ENCODE peak calls at places on chromosomes 1 and 21, in six cellular contexts. R is psoas muscle, E is neural progenitor cell, B is mammary epithelial cell, Q is OCI-LY7, W is spleen. N is an unnamed sample.

GRCh38 chr1:6070450-6070974 is 24.8 kb downstream of the KCNAB2 start:
- DNase-seq in R (no peak), E (no peak), B (no peak), Q (no peak), W (no peak), N (no peak)

GRCh38 chr1:36096500-36097412 is 8.1 kb downstream of the ADPRS start:
- DNase-seq in R (no peak), E (peak), B (no peak), Q (peak), W (no peak), N (no peak)

GRCh38 chr1:26328597-26328996 is 10.8 kb downstream of the CD52 start:
- DNase-seq in R (no peak), E (no peak), B (no peak), Q (no peak), W (no peak), N (no peak)

GRCh38 chr1:110765640-110766335 is 91.0 kb upstream of the KCNA3 start:
- DNase-seq in R (no peak), E (peak), B (peak), Q (peak), W (no peak), N (peak)

GRCh38 chr1:198157847-198158765 is 1.3 kb downstream of the NEK7 start:
- DNase-seq in R (no peak), E (peak), B (peak), Q (peak), W (no peak), N (peak)

GRCh38 chr21:14875704-14876364 is 189.0 kb downstream of the NRIP1 start:
- DNase-seq in R (no peak), E (no peak), B (no peak), Q (no peak), W (no peak), N (no peak)

GRCh38 chr1:109298666-109299086 is 8.1 kb downstream of the MYBPHL start:
- DNase-seq in R (peak), E (no peak), B (peak), Q (no peak), W (no peak), N (no peak)

GRCh38 chr1:27318596-27318995 is 3.4 kb upstream of the TMEM222 start:
- DNase-seq in R (no peak), E (no peak), B (no peak), Q (no peak), W (peak), N (no peak)

GRCh38 chr1:83796409-83796808 is 202.5 kb downstream of the TTLL7 start:
- DNase-seq in R (no peak), E (no peak), B (no peak), Q (no peak), W (no peak), N (no peak)

GRCh38 chr1:193971595-193971994 is 785.2 kb upstream of the B3GALT2 start:
- DNase-seq in R (no peak), E (no peak), B (peak), Q (no peak), W (no peak), N (peak)

GRCh38 chr1:58576727-58577675 is at the start of gene TACSTD2:
- DNase-seq in R (peak), E (peak), B (peak), Q (no peak), W (peak), N (peak)

GRCh38 chr1:22915816-22916468 is 56.7 kb downstream of the LACTBL1 start:
- DNase-seq in R (no peak), E (peak), B (no peak), Q (no peak), W (peak), N (no peak)

GRCh38 chr1:82318921-82319320 is 518.2 kb downstream of the ADGRL2 start:
- DNase-seq in R (no peak), E (no peak), B (no peak), Q (no peak), W (no peak), N (peak)

GRCh38 chr1:158951956-158952355 is 20.6 kb downstream of the PYHIN1 start:
- DNase-seq in R (no peak), E (peak), B (no peak), Q (peak), W (no peak), N (no peak)

GRCh38 chr1:192986110-192986747 is 72.9 kb downstream of the UCHL5 start:
- DNase-seq in R (no peak), E (no peak), B (peak), Q (no peak), W (no peak), N (no peak)

GRCh38 chr1:192831706-192832355 is 23.0 kb downstream of the RGS2 start:
- DNase-seq in R (no peak), E (no peak), B (peak), Q (no peak), W (no peak), N (peak)

GRCh38 chr1:30196872-30197615 is 526.3 kb downstream of the MATN1 start:
- DNase-seq in R (no peak), E (no peak), B (no peak), Q (no peak), W (no peak), N (no peak)

GRCh38 chr1:247338723-247339270 is 7.1 kb upstream of the ZNF496 start:
- DNase-seq in R (no peak), E (no peak), B (no peak), Q (no peak), W (no peak), N (no peak)

GRCh38 chr1:94698759-94699502 is 121.2 kb upstream of the SLC44A3 start:
- DNase-seq in R (no peak), E (no peak), B (no peak), Q (no peak), W (no peak), N (no peak)

GRCh38 chr1:197521118-197521739 is 253.2 kb downstream of the CRB1 start:
- DNase-seq in R (no peak), E (peak), B (peak), Q (peak), W (no peak), N (peak)

GRCh38 chr1:112297536-112297935 is 98.5 kb upstream of the CTTNBP2NL start:
- DNase-seq in R (no peak), E (no peak), B (peak), Q (no peak), W (no peak), N (no peak)

GRCh38 chr21:45124596-45124995 is 50.2 kb downstream of the ADARB1 start:
- DNase-seq in R (no peak), E (no peak), B (no peak), Q (no peak), W (no peak), N (no peak)

GRCh38 chr21:45125347-45125746 is 51.0 kb downstream of the ADARB1 start:
- DNase-seq in R (no peak), E (no peak), B (no peak), Q (peak), W (peak), N (no peak)

GRCh38 chr21:45126983-45127382 is 52.6 kb downstream of the ADARB1 start:
- DNase-seq in R (no peak), E (no peak), B (no peak), Q (no peak), W (no peak), N (no peak)

GRCh38 chr21:45127937-45128336 is 53.6 kb downstream of the ADARB1 start:
- DNase-seq in R (no peak), E (no peak), B (no peak), Q (no peak), W (no peak), N (no peak)

GRCh38 chr21:45126085-45126687 is 51.8 kb downstream of the ADARB1 start:
- DNase-seq in R (no peak), E (no peak), B (no peak), Q (no peak), W (no peak), N (no peak)
- H3K27ac ChIP-seq in R (peak), E (no peak), B (no peak), Q (no peak), W (no peak), N (no peak)

DNA sequence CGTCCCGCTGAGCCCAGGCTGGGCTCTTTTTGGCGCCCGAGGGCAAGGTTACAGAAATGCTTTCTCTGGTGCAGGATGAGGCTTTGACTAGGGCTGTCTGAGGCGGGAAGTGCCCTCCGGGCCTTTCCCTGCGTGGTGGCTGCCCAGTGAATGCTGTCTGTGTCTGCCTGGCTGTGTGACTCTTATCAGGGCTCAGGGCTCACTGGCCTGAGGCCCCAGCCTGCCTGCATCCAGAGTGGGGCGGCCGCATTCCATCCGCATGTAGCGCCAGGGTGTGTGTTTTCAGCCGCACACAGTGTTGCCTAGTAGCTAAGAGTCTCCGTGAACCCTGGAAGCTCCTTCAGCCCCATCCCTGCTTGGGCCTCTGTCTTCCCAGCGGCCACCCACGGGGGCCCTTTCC is 59.1 kb downstream of the FAAP20 start:
- DNase-seq in R (peak), E (peak), B (peak), Q (no peak), W (peak), N (peak)
- TF ChIP-seq CTCF in R (no peak), E (no peak), B (peak), Q (no peak), W (no peak), N (no peak)

GRCh38 chr1:153677718-153678518 is 570 bp upstream of the NPR1 start:
- DNase-seq in R (peak), E (peak), B (peak), Q (peak), W (peak), N (peak)
- H3K27ac ChIP-seq in R (no peak), E (no peak), B (no peak), Q (no peak), W (no peak), N (peak)

GRCh38 chr21:34580181-34580700 is 34.7 kb downstream of the RCAN1 start:
- DNase-seq in R (peak), E (no peak), B (peak), Q (no peak), W (no peak), N (peak)

GRCh38 chr21:34583926-34584563 is 30.9 kb downstream of the RCAN1 start:
- DNase-seq in R (no peak), E (no peak), B (no peak), Q (no peak), W (no peak), N (no peak)

GRCh38 chr21:34579411-34579810 is 35.5 kb downstream of the RCAN1 start:
- DNase-seq in R (no peak), E (no peak), B (peak), Q (no peak), W (no peak), N (peak)

DNA sequence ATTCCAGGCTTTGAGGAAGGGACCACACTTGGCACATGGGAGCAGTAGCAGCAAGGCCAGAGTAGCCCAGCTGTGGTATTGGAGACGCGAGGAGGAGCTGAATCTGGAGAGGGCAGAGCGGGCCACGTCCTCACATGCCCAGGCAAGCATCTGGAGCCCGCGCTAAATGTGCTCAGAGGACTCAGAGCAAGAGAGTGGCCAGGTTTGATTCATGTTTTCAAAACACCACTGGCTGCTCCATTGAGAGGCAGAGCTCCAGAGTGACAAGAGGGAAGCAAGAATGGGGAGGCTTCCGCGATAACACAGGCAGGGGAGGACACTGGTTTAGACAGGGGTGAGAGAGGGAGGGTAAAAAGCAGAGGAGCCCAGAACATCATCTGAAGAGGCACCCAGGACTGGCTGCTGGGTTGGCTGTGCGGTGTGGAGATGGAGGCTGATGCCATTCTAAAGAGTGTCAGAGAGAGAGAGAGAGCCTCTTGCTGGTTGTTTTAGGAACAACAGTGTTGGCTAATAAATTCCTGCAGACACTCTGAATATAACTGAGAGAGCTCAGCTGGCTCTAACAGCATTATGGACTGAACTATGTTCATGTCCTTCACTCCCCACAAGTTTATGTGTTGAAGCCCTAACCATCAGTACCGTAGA is 32.3 kb downstream of the RCAN1 start:
- DNase-seq in R (no peak), E (peak), B (peak), Q (peak), W (no peak), N (peak)
- TF ChIP-seq CTCF in R (peak), E (peak), B (peak), Q (peak), W (peak), N (no peak)

GRCh38 chr1:168706376-168706995 is 22.5 kb downstream of the DPT start:
- DNase-seq in R (no peak), E (no peak), B (no peak), Q (no peak), W (no peak), N (no peak)
- H3K27ac ChIP-seq in R (no peak), E (no peak), B (no peak), Q (no peak), W (no peak), N (no peak)

GRCh38 chr1:226519741-226520598 is 28.6 kb upstream of the STUM start:
- DNase-seq in R (no peak), E (peak), B (no peak), Q (no peak), W (no peak), N (no peak)
- TF ChIP-seq CTCF in R (peak), E (peak), B (no peak), Q (no peak), W (no peak), N (no peak)

GRCh38 chr1:32242341-32242851 is 4.6 kb upstream of the FAM167B start:
- DNase-seq in R (peak), E (peak), B (no peak), Q (no peak), W (no peak), N (no peak)

GRCh38 chr1:32239335-32239734 is 7.7 kb upstream of the FAM167B start:
- DNase-seq in R (no peak), E (peak), B (no peak), Q (no peak), W (no peak), N (no peak)

GRCh38 chr1:32241011-32241763 is 5.8 kb upstream of the FAM167B start:
- DNase-seq in R (peak), E (peak), B (no peak), Q (no peak), W (peak), N (no peak)

GRCh38 chr1:32240140-32240951 is 6.7 kb upstream of the FAM167B start:
- DNase-seq in R (peak), E (peak), B (peak), Q (peak), W (peak), N (peak)

GRCh38 chr1:32239790-32240139 is 7.3 kb upstream of the FAM167B start:
- DNase-seq in R (no peak), E (no peak), B (no peak), Q (no peak), W (no peak), N (no peak)
- H3K27ac ChIP-seq in R (peak), E (peak), B (no peak), Q (no peak), W (no peak), N (peak)

DNA sequence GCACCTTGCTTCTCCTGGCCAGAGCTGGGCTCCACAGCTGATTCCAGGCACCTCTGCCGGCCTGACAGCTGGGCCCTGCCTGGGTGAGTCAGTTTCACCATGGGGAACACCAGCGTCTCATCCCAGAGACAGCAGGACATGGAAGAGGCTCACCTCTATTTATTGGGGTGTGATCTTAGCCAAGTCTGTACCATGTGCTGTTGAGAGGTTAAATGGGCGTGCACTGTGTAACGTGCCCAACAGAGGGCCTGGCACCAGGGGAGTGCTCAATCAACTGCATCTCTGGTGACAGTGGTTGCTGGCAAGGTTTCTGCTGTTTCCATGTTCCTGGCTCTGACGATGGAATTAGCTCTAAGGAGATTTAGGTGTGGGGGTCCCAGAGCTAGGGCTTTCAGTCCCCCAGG is 890 bp downstream of the CPLANE2 start:
- DNase-seq in R (no peak), E (peak), B (peak), Q (peak), W (no peak), N (peak)
- TF ChIP-seq CTCF in R (peak), E (peak), B (peak), Q (peak), W (peak), N (no peak)

GRCh38 chr1:116426401-116426800 is 53.4 kb downstream of the ATP1A1 start:
- DNase-seq in R (no peak), E (no peak), B (no peak), Q (no peak), W (no peak), N (no peak)

GRCh38 chr1:116429821-116430374 is 56.9 kb downstream of the ATP1A1 start:
- DNase-seq in R (no peak), E (no peak), B (no peak), Q (no peak), W (no peak), N (no peak)

GRCh38 chr1:116425987-116426386 is 52.9 kb downstream of the ATP1A1 start:
- DNase-seq in R (no peak), E (no peak), B (no peak), Q (no peak), W (no peak), N (no peak)

GRCh38 chr1:116431870-116432500 is 58.9 kb downstream of the ATP1A1 start:
- DNase-seq in R (no peak), E (no peak), B (no peak), Q (no peak), W (no peak), N (no peak)

GRCh38 chr1:116428600-116428999 is 55.6 kb downstream of the ATP1A1 start:
- DNase-seq in R (no peak), E (no peak), B (no peak), Q (no peak), W (no peak), N (no peak)
- H3K27ac ChIP-seq in R (no peak), E (no peak), B (no peak), Q (no peak), W (no peak), N (no peak)

GRCh38 chr1:205454903-205455335 is 926 bp downstream of the BLACAT1 start:
- DNase-seq in R (no peak), E (peak), B (no peak), Q (no peak), W (no peak), N (no peak)
- TF ChIP-seq CTCF in R (no peak), E (peak), B (no peak), Q (no peak), W (no peak), N (no peak)

N was measured in RWPE1.